ENCODE peak calls at places on chromosomes 4 and X, in eight cellular contexts. M is breast epithelium, L is colonic mucosa, N is Karpas-422, Q is upper lobe of left lung, Y is cardiac muscle cell, X is lung, J is tibial nerve. R is an unnamed sample. For H3K9me3, the result is how much of the 10 kb centered on the place peaks cover.

GRCh38 chr4:3062466-3062865 is 11.9 kb downstream of the HTT-AS start:
- DNase-seq in N (no peak), J (no peak), L (no peak), M (no peak), Q (no peak), Y (peak), X (no peak), R (no peak)

GRCh38 chr4:45063166-45063565 is 336.8 kb upstream of the GNPDA2 start:
- DNase-seq in M (no peak), Q (no peak), L (no peak), X (no peak), J (no peak), Y (no peak), N (no peak), R (no peak)

GRCh38 chr4:112585977-112586736 is 50.6 kb downstream of the ZGRF1 start:
- DNase-seq in L (no peak), M (no peak), J (no peak), X (no peak), N (no peak), Y (no peak), Q (no peak), R (no peak)

GRCh38 chr4:2742823-2743517 is 13.2 kb downstream of the TNIP2 start:
- DNase-seq in X (no peak), J (no peak), Y (no peak), M (no peak), L (no peak), Q (peak), N (no peak), R (no peak)

GRCh38 chr4:127410201-127410600 is 222.6 kb upstream of the INTU start:
- DNase-seq in M (no peak), L (no peak), N (no peak), Q (no peak), Y (no peak), J (no peak), X (no peak), R (no peak)

GRCh38 chrX:142938793-142939192 is 86.9 kb upstream of the SPANXN4 start:
- DNase-seq in M (no peak), X (no peak), Q (no peak), N (no peak), J (no peak), L (no peak), Y (no peak), R (no peak)

GRCh38 chr4:140237616-140238352 is 83.8 kb upstream of the MAML3 start:
- DNase-seq in M (peak), X (peak), Q (peak), J (peak), Y (peak), N (peak), L (peak), R (no peak)

GRCh38 chr4:11635336-11635735 is 206.6 kb upstream of the HS3ST1 start:
- DNase-seq in M (no peak), J (no peak), X (no peak), L (no peak), N (no peak), Y (peak), Q (no peak), R (no peak)

GRCh38 chrX:39716401-39716800 is 381.4 kb downstream of the BCOR start:
- DNase-seq in N (no peak), L (no peak), J (no peak), Q (no peak), M (no peak), X (no peak), Y (no peak), R (no peak)

GRCh38 chr4:52850406-52851119 is 11.6 kb upstream of the RASL11B start:
- DNase-seq in N (no peak), X (no peak), J (no peak), Q (no peak), L (no peak), Y (no peak), M (no peak), R (no peak)

GRCh38 chr4:100421356-100421978 is 96.4 kb downstream of the EMCN start:
- DNase-seq in N (peak), Q (no peak), Y (peak), M (no peak), X (no peak), L (no peak), J (no peak), R (no peak)

DNA sequence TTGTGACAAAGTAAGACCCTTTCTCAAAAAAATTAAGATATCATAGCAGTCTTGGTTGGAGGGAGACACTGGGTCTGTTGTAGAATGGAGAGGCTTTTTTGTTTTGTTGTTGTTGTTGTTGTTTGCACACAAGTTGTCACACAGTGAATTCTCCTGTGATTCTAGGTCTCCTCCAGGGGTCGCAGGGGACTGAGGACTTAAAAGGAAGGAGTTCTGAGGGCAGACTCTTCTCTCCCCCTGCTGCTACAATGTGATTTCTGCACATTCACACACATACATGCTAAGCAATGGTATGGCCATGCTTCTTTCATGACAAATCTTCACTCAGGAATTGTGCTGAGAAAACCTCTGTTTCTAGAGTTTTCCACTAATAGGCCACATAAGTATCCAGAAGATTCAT is 71.1 kb downstream of the ZNF732 start:
- DNase-seq in Y (no peak), J (no peak), L (no peak), M (no peak), N (no peak), Q (no peak), X (no peak), R (no peak)
- H3K9me3 ChIP-seq in Y (under half), J (under half), L (under half), M (under half), N (under half), Q (under half), X (under half), R (under half)

GRCh38 chr4:175054980-175055379 is 136.8 kb downstream of the ADAM29 start:
- DNase-seq in Y (no peak), L (no peak), N (no peak), J (no peak), X (no peak), M (no peak), Q (no peak), R (no peak)
- H3K9me3 ChIP-seq in Y (under half), L (under half), N (under half), J (under half), X (under half), M (under half), Q (under half), R (under half)

GRCh38 chr4:30245140-30245539 is 475.0 kb upstream of the PCDH7 start:
- DNase-seq in L (no peak), Y (no peak), X (no peak), N (no peak), M (no peak), J (no peak), Q (no peak), R (no peak)
- H3K9me3 ChIP-seq in L (under half), Y (under half), X (under half), N (under half), M (under half), J (under half), Q (under half), R (under half)

GRCh38 chr4:129063640-129064039 is 29.7 kb downstream of the SCLT1 start:
- DNase-seq in N (no peak), M (no peak), Y (no peak), X (no peak), J (no peak), Q (no peak), L (no peak), R (no peak)
- H3K9me3 ChIP-seq in N (half or more), M (half or more), Y (under half), X (under half), J (under half), Q (half or more), L (under half), R (under half)

DNA sequence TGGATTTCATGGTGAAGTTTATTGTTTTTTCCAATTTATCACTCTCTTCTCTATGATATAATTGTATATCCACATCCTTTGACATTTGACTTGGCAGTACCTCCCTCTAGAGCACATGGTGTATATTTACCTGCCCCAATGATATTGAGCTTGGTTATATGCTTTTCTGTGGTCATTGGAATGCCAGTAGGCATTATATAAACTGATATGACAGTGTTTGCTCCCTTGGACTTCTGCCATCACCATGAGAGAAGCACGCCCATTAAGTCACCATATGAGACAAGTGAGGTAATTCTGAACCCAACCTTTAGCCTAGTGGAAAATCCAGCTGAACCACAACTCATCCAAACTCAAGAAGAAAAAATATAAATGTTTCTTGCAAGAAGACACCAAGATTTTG is 2761.5 kb downstream of the ARAP2 start:
- DNase-seq in M (no peak), Q (no peak), N (no peak), X (no peak), Y (no peak), J (no peak), L (peak), R (no peak)
- H3K9me3 ChIP-seq in M (under half), Q (under half), N (under half), X (under half), Y (under half), J (under half), L (under half), R (under half)

GRCh38 chrX:44891642-44892041 is 18.7 kb downstream of the KDM6A start:
- DNase-seq in M (no peak), N (no peak), J (no peak), X (no peak), Y (no peak), Q (no peak), L (no peak), R (no peak)

GRCh38 chrX:44889824-44890223 is 16.8 kb downstream of the KDM6A start:
- DNase-seq in Q (no peak), Y (no peak), M (no peak), N (no peak), X (no peak), L (no peak), J (no peak), R (no peak)

GRCh38 chrX:44884944-44885343 is 12.0 kb downstream of the KDM6A start:
- DNase-seq in J (no peak), N (no peak), L (no peak), Q (no peak), X (no peak), M (no peak), Y (no peak), R (no peak)

DNA sequence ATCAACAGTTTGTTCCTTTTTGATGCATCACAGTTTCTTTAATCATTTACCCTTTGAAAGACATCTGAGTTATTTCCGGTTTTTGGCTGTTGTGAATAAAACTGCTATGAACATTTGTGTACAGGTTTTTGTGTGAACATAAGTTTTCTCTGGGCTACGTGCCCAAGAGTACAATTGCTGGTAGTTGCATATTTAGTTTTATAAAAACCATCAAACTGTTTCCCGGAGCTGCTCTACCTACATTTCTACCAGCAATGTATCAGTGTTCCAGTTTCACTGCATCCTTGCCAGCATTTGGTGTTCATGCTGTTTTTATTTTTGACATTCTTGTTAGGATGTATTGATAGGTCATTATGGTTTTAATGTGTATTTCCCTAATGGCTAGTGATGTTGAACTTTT is 17.3 kb downstream of the KDM6A start:
- DNase-seq in L (no peak), N (no peak), J (no peak), Q (no peak), Y (no peak), X (no peak), M (no peak), R (no peak)
- H3K9me3 ChIP-seq in L (under half), N (under half), J (under half), Q (under half), Y (under half), X (under half), M (under half), R (under half)

GRCh38 chr4:373062-373839 is 35.6 kb downstream of the ZNF141 start:
- DNase-seq in N (no peak), X (no peak), J (no peak), L (no peak), Q (no peak), M (no peak), Y (no peak), R (no peak)

DNA sequence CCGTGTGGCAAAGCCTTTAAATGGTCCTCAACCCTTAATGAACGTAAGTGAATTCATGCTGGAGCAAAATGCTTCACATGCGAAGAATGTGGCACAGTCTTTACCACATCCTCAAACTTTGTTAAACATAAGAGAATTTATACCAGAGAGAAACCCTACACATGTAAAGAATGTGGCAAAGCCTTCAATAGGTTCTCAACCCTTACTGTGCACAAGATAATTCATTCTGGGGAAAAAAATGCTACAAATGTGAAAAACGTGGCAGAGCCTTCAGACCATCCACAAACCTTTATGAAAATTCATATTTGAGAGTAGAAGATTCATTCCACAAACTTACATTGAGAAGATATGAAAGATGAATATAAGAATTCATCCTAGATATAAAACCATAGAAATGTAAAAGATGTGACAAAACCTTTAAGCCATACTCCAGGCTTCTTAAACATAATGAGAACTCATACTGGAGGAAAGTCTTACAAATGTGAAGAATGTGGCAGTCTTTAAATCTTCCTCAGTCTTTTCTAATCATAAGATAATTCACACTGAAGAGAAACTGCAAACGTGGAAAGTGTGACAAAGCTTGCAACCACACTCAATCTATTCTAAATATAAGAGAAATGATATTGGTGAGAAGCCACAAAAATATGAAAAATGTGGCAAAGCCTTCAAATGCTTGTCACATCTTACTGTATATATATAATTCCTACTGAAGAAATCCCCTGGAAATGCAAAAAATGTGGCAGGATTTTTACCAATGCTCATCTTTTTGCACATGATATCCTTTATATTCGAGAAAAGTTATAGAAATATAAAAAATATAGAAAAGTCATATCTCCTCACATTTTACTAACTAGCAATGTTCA is 36.9 kb downstream of the ZNF141 start:
- DNase-seq in L (no peak), X (no peak), N (no peak), Y (no peak), M (no peak), Q (no peak), J (no peak), R (no peak)
- H3K9me3 ChIP-seq in L (under half), X (half or more), N (half or more), Y (under half), M (half or more), Q (half or more), J (under half), R (half or more)

GRCh38 chrX:153004780-153005179 is 10.9 kb upstream of the PNMA5 start:
- DNase-seq in X (no peak), Q (no peak), M (no peak), L (no peak), J (no peak), Y (no peak), N (no peak), R (no peak)
- H3K9me3 ChIP-seq in X (under half), Q (under half), M (under half), L (under half), J (under half), Y (under half), N (under half), R (under half)

GRCh38 chr4:20857081-20857480 is 156.8 kb downstream of the PACRGL start:
- DNase-seq in Q (no peak), Y (no peak), M (no peak), J (no peak), N (no peak), X (no peak), L (no peak), R (no peak)
- H3K9me3 ChIP-seq in Q (under half), Y (under half), M (under half), J (under half), N (under half), X (under half), L (under half), R (under half)

GRCh38 chrX:66833426-66833825 is 194.5 kb upstream of the EDA2R start:
- DNase-seq in N (no peak), M (no peak), Q (no peak), Y (no peak), X (no peak), J (no peak), L (no peak), R (no peak)
- H3K9me3 ChIP-seq in N (under half), M (half or more), Q (under half), Y (under half), X (under half), J (under half), L (under half), R (under half)

R was measured in T-helper 17 cell.